ENCODE peak calls at places on chromosomes 2 and 18, in eight cellular contexts. N is body of pancreas, U is HCT116, A is IMR-90, W is thyroid gland, D is GM12878, S is sigmoid colon, O is tibial nerve. K is an unnamed sample.

GRCh38 chr2:174759381-174760064 is 4.7 kb downstream of the CHRNA1 start:
- DNase-seq in N (no peak), D (no peak), O (no peak), U (no peak), W (no peak), S (no peak), A (no peak), K (no peak)

GRCh38 chr2:26724784-26725515 is 32.4 kb downstream of the KCNK3 start:
- DNase-seq in O (no peak), W (no peak), N (no peak), D (no peak), U (no peak), S (no peak), A (no peak), K (no peak)

GRCh38 chr2:165796819-165797530 is 2.9 kb upstream of the GALNT3 start:
- DNase-seq in A (no peak), U (no peak), S (no peak), W (no peak), O (no peak), D (no peak), N (no peak), K (no peak)

GRCh38 chr18:46627136-46627535 is 29.9 kb downstream of the LOXHD1 start:
- DNase-seq in A (no peak), U (no peak), D (no peak), S (no peak), W (no peak), N (no peak), O (no peak), K (no peak)

GRCh38 chr2:112542974-112543760 is 902 bp downstream of the POLR1B start:
- DNase-seq in N (no peak), W (no peak), A (peak; percentile 16), D (no peak), U (peak; percentile 13), O (no peak), S (no peak), K (no peak)

GRCh38 chr2:55428258-55428657 is 8.6 kb upstream of the CCDC88A start:
- DNase-seq in U (no peak), W (no peak), A (no peak), S (no peak), O (no peak), N (no peak), D (no peak), K (no peak)

GRCh38 chr2:96933528-96933927 is 52.9 kb downstream of the FAM178B start:
- DNase-seq in D (no peak), O (no peak), S (no peak), N (no peak), W (no peak), A (no peak), U (no peak), K (no peak)

GRCh38 chr2:206084468-206084869 is 1.5 kb downstream of the INO80D start:
- DNase-seq in A (peak; percentile 82), W (peak; percentile 82), S (peak; percentile 91), U (peak; percentile 73), D (no peak), N (peak; percentile 47), O (peak; percentile 77), K (peak; percentile 77)

GRCh38 chr18:60984496-60984895 is 348.7 kb upstream of the CDH20 start:
- DNase-seq in S (no peak), N (no peak), W (no peak), U (no peak), A (peak; percentile 47), O (no peak), D (no peak), K (no peak)

GRCh38 chr2:96816836-96817702 is 1.0 kb downstream of the CNNM3 start:
- DNase-seq in S (no peak), U (no peak), W (peak; percentile 21), D (no peak), O (no peak), N (no peak), A (peak; percentile 27), K (no peak)

GRCh38 chr18:3056311-3056710 is 43.4 kb upstream of the LPIN2 start:
- DNase-seq in A (no peak), N (no peak), W (no peak), O (no peak), S (no peak), D (no peak), U (no peak), K (no peak)

GRCh38 chr2:238945433-238946150 is 97.7 kb downstream of the TWIST2 start:
- DNase-seq in U (peak; percentile 10), D (no peak), N (no peak), S (peak; percentile 86), O (peak; percentile 57), W (peak; percentile 11), A (peak; percentile 42), K (peak; percentile 64)

GRCh38 chr18:50163505-50163904 is 31.4 kb downstream of the MYO5B start:
- DNase-seq in W (no peak), D (no peak), S (no peak), U (no peak), O (no peak), A (no peak), N (no peak), K (no peak)

DNA sequence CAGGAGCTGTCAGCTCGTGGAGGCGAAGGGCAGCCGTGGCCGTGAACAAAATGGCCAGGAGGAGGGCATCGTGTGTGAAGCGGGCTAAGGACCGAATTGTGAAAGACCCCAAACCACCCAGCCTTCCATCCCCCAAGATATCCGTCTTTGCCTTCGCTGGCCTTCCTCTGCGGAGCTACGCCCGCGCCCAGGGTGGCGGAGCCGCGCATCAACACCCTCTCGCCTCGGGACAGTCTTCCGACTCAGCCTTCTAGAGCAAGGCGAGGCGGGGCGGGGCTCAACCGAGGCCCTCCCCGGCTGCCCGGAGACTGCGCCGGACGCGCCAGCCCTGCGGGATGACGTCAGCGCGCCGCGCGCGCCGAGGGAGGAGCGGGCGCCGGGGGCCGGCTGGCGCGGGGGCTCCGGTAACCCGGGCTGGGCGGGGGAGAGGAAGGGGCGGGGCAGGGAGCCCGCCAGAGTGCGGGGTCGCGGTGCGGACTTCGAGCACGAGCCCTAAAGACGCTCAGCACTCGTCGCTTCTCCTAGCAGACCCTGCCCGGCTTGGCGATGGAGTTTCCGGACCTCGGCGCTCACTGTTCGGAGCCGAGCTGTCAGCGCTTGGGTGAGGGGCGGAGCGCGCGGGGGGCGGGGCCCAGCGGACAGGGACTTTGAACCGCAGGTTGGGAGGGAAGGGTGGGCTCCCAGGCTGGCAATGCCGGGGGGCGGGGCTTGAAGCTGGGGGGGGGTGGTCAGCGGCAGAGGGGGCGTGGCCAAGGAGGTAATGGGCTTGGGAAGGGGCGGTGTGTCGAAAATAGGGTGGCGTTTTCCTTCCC is at the start of gene ZFAND2B:
- DNase-seq in N (peak; percentile 94), W (peak; percentile 97), O (peak; percentile 90), S (peak; percentile 97), D (peak; percentile 52), U (peak; percentile 78), A (peak; percentile 88), K (peak; percentile 93)
- TF ChIP-seq POLR2A in N (peak; percentile 97), W (peak; percentile 69), O (peak; percentile 99), S (peak; percentile 90), D (peak; percentile 99), U (peak; percentile 94), A (peak; percentile 88), K (peak; percentile 98)

GRCh38 chr2:237251959-237252358 is 162.0 kb downstream of the COL6A3 start:
- DNase-seq in U (no peak), W (no peak), D (no peak), S (no peak), A (no peak), O (no peak), N (no peak), K (no peak)
- H3K27me3 ChIP-seq in U (no peaks in the 10 kb centered on the region), W (no peaks in the 10 kb centered on the region), D (no peaks in the 10 kb centered on the region), S (no peaks in the 10 kb centered on the region), A (no peaks in the 10 kb centered on the region), O (no peaks in the 10 kb centered on the region), N (no peaks in the 10 kb centered on the region), K (no peaks in the 10 kb centered on the region)

DNA sequence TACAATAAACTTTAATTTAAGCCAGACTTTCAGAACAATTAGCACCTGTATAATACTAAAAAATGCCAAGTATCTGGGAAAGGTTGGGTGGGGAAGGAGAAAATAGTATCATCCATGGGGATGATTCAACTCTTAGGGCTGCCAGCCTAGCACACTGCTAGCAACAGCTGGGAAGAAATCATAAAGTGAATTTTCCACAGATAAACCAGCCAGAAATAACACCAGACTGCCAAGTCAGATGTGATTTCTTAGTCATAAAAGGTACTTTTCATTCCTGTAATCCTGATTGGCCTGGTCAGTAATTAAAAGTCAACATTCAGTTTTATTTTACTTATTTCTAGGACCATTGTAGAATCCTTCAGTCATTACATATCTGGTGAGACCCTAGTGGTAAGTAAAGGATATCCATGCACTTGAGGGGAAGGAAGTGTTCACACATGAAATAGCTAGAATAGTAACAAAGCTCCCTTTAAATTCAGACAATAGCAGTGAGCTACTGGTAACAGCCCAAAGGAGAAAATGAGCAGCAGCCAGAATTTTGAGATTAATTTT is 59.4 kb downstream of the LIMS1 start:
- DNase-seq in O (no peak), U (no peak), A (peak; percentile 88), W (no peak), S (no peak), D (no peak), N (no peak), K (no peak)
- H3K4me1 ChIP-seq in O (peaks cover 91% of the 10 kb centered on the region), U (peaks cover 29% of the 10 kb centered on the region), A (peaks cover 14% of the 10 kb centered on the region), W (peaks cover 27% of the 10 kb centered on the region), S (no peaks in the 10 kb centered on the region), D (peaks cover 34% of the 10 kb centered on the region), N (peaks cover 31% of the 10 kb centered on the region), K (peaks cover 12% of the 10 kb centered on the region)

DNA sequence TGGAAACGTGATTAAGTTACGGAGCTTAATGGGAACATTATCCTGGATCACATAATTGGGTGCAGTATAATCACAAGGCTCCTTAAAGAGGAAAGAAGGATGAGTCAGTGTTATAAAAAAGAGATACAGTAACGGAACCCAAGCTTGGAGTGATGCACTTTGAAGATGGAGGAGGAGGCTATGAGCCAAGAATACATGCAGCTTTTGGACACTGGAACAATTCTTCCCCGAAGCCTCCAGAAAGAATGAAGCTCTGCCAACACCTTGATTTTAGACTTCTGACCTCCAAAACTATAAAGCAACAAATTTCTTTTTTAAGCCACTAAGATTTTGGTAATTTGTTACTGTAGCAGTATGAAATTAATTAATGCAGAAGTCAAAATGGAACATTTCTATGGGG is 85.1 kb downstream of the CDH7 start:
- DNase-seq in W (no peak), O (no peak), A (no peak), U (no peak), N (no peak), D (no peak), S (no peak), K (no peak)
- TF ChIP-seq POLR2A in W (no peak), O (no peak), A (no peak), U (no peak), N (no peak), D (no peak), S (no peak), K (no peak)

DNA sequence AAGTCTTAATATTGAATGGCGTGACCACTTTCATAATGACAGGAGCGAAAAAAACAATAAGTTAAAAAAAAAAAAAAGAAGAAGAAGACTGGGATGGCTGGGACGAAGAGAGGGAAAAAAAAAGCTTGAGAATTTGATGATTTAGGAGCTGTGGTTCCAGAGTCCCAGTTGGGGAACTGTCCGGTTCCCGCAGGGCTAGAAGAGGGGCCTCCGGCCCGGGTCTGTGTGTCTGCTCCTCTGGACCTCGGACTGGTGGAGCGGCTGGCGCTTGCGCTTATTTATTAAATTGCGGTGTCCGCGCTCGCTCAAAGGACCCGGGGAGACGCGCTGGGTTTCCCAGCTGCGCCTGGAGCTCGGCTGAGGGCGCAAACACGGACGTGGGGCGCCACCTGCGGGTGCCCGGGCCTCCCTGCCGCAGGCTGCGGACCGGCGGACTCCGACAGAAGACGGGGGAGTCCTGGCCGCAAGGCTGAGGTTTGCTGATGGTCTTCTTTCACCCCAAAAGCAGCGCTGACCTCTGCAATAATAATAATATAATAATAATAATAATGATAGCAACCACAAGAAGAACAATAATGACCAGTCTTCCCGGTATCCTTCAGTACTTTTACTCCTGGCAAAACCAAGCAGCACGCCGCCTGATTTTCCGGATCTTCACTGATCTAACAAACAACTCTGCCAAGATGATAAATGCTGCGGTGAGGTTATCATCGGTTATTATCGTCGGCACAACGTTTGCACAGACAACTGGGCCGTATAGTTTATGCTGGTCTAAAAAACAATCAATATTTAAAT is at the start of gene CBLN2:
- DNase-seq in N (peak; percentile 38), A (peak; percentile 18), W (peak; percentile 19), S (no peak), D (no peak), U (no peak), O (no peak), K (no peak)
- H3K27me3 ChIP-seq in N (no peaks in the 10 kb centered on the region), A (peaks cover 11% of the 10 kb centered on the region), W (no peaks in the 10 kb centered on the region), S (peaks cover 67% of the 10 kb centered on the region), D (no peaks in the 10 kb centered on the region), U (no peaks in the 10 kb centered on the region), O (peaks cover 49% of the 10 kb centered on the region), K (no peaks in the 10 kb centered on the region)

K was measured in uterus.